ENCODE peak calls at places on chromosomes 13 and 19, in eight cellular contexts. One of them, this sample, is unnamed.

GRCh38 chr19:10271543-10272086 is 695 bp downstream of the ICAM1 start:
- DNase-seq in uterus: no peak
- DNase-seq in H54: no peak
- DNase-seq in H1: no peak
- DNase-seq in lower leg skin: peak; percentile 87
- DNase-seq in GM12891: no peak
- DNase-seq in transverse colon: peak; percentile 43
- DNase-seq in K562: no peak
- DNase-seq in this sample: no peak

GRCh38 chr19:7998081-7998480 is 7.4 kb downstream of the ELAVL1 start:
- DNase-seq in uterus: no peak
- DNase-seq in H54: no peak
- DNase-seq in H1: no peak
- DNase-seq in lower leg skin: no peak
- DNase-seq in GM12891: no peak
- DNase-seq in transverse colon: no peak
- DNase-seq in K562: no peak
- DNase-seq in this sample: peak; percentile 12

GRCh38 chr19:42255766-42256750 is 1.1 kb upstream of the ERF start:
- DNase-seq in uterus: peak; percentile 62
- DNase-seq in H54: no peak
- DNase-seq in H1: no peak
- DNase-seq in lower leg skin: peak; percentile 93
- DNase-seq in GM12891: no peak
- DNase-seq in transverse colon: no peak
- DNase-seq in K562: peak; percentile 54
- DNase-seq in this sample: peak; percentile 38

GRCh38 chr19:33395561-33396550 is 22.3 kb downstream of the CEBPG start:
- DNase-seq in uterus: peak; percentile 75
- DNase-seq in H54: peak; percentile 80
- DNase-seq in H1: no peak
- DNase-seq in lower leg skin: no peak
- DNase-seq in GM12891: no peak
- DNase-seq in transverse colon: no peak
- DNase-seq in K562: no peak
- DNase-seq in this sample: peak; percentile 88

GRCh38 chr19:6802336-6803035 is 30.0 kb downstream of the VAV1 start:
- DNase-seq in uterus: no peak
- DNase-seq in H54: peak; percentile 23
- DNase-seq in H1: no peak
- DNase-seq in lower leg skin: no peak
- DNase-seq in GM12891: no peak
- DNase-seq in transverse colon: peak; percentile 60
- DNase-seq in K562: peak; percentile 47
- DNase-seq in this sample: peak; percentile 6

GRCh38 chr19:6412111-6412999 is 12.3 kb downstream of the KHSRP start:
- DNase-seq in uterus: no peak
- DNase-seq in H54: peak; percentile 56
- DNase-seq in H1: peak; percentile 57
- DNase-seq in lower leg skin: no peak
- DNase-seq in GM12891: peak; percentile 69
- DNase-seq in transverse colon: peak; percentile 71
- DNase-seq in K562: peak; percentile 65
- DNase-seq in this sample: peak; percentile 63

GRCh38 chr13:112467236-112467635 is 91.1 kb downstream of the SPACA7 start:
- DNase-seq in uterus: no peak
- DNase-seq in H54: no peak
- DNase-seq in H1: no peak
- DNase-seq in lower leg skin: no peak
- DNase-seq in GM12891: no peak
- DNase-seq in transverse colon: no peak
- DNase-seq in K562: no peak
- DNase-seq in this sample: no peak

GRCh38 chr13:83905641-83906040 is 23.4 kb upstream of the SLITRK1 start:
- DNase-seq in uterus: no peak
- DNase-seq in H54: no peak
- DNase-seq in H1: no peak
- DNase-seq in lower leg skin: no peak
- DNase-seq in GM12891: no peak
- DNase-seq in transverse colon: no peak
- DNase-seq in K562: no peak
- DNase-seq in this sample: no peak

GRCh38 chr19:3065675-3066357 is 3.5 kb upstream of the TLE5 start:
- DNase-seq in uterus: no peak
- DNase-seq in H54: no peak
- DNase-seq in H1: no peak
- DNase-seq in lower leg skin: no peak
- DNase-seq in GM12891: peak; percentile 73
- DNase-seq in transverse colon: peak; percentile 79
- DNase-seq in K562: no peak
- DNase-seq in this sample: peak; percentile 92

GRCh38 chr13:33363328-33363727 is 77.8 kb upstream of the STARD13 start:
- DNase-seq in uterus: no peak
- DNase-seq in H54: no peak
- DNase-seq in H1: no peak
- DNase-seq in lower leg skin: no peak
- DNase-seq in GM12891: no peak
- DNase-seq in transverse colon: no peak
- DNase-seq in K562: no peak
- DNase-seq in this sample: no peak

GRCh38 chr13:114019367-114019766 is 45.5 kb upstream of the C13orf46 start:
- DNase-seq in uterus: no peak
- DNase-seq in H54: peak; percentile 76
- DNase-seq in H1: no peak
- DNase-seq in lower leg skin: no peak
- DNase-seq in GM12891: peak; percentile 67
- DNase-seq in transverse colon: no peak
- DNase-seq in K562: peak; percentile 76
- DNase-seq in this sample: no peak

DNA sequence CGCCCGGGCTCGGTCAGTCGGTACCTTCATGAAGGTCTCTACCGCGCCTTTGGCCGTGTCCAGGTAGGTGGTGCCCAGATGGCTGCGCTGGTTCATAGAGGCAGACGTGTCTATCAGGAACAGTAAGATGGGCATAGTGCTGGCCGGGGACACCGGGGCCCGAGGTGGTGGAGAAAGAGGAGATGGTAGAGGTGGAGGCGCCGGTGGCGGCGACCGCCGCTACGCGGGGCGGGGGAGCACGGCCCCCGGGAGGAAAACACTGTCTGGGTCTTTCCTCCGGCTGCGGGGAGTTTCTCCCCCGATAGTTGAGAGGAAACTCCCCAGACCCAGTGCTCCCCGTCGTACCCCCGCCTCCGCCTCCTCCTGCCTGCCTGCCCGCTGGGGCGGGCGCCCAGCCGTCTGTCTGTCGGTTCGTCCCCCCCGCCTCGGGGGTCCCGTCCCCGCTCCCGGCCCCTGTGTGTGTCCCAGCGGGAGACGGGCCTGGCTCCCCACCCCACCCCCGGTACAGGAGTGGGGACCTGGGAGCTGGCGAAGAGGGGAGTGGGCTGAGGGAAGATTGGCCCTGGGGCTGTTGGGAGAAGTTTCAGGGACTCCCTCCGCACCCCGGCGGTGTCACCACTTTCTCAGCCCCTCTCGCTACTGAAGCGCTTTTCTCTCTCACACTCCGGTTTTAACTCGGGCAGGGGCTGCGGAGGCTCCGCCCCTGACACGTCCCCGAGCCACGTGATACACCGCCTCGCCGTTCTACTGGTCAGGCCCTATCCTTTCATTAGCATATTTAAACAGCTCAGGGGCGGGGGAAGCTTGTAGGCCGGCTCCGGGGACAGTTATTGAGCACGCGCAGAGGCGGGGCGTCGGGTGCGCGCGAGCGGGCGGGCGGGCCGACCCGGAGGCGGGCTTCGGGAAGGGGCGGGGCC is at the start of gene INTS6:
- DNase-seq in uterus: peak; percentile 99
- DNase-seq in H54: peak; percentile 83
- DNase-seq in H1: peak; percentile 98
- DNase-seq in lower leg skin: peak; percentile 100
- DNase-seq in GM12891: peak; percentile 75
- DNase-seq in transverse colon: peak; percentile 99
- DNase-seq in K562: peak; percentile 97
- DNase-seq in this sample: peak; percentile 99
- TF ChIP-seq POLR2A in uterus: peak; percentile 98
- TF ChIP-seq POLR2A in H54: peak; percentile 99
- TF ChIP-seq POLR2A in H1: peak; percentile 100
- TF ChIP-seq POLR2A in lower leg skin: peak; percentile 98
- TF ChIP-seq POLR2A in GM12891: peak; percentile 99
- TF ChIP-seq POLR2A in transverse colon: peak; percentile 100
- TF ChIP-seq POLR2A in K562: peak; percentile 99
- TF ChIP-seq POLR2A in this sample: peak; percentile 99

DNA sequence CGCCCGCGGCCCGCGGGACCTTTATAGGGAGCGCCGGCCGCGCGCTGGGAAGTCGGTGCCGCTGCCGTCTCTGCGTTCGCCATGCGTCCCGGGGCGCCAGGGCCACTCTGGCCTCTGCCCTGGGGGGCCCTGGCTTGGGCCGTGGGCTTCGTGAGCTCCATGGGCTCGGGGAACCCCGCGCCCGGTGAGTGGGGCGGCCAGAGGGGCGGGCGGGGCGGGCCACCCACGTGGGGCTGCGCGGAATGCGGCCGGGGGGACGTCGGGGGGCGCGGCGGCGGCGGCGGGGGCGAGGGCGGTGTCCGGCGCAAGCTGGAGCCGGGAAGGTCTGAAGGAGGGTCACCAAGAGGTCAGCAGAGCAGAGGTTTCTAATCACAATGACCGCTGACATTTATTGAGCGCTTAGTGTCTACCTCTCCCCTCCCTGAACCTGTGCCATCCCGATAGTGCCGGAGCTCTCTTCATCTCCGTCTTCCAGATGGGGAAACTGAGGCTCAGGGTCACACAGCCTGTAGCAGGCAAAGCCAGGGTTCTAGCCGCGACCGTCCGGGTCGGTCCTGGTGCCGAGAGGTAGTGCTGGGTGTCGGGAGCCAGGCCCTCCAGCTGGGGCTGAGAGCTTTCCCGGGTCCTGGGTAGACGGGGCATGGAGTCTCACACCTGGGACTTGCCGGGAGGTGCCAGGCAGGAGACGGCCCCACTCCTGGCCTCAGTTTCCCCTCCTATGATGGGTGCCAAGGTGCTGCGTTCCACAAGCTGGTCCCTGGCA is at the start of gene FSTL3:
- DNase-seq in uterus: peak; percentile 58
- DNase-seq in H54: no peak
- DNase-seq in H1: no peak
- DNase-seq in lower leg skin: no peak
- DNase-seq in GM12891: no peak
- DNase-seq in transverse colon: no peak
- DNase-seq in K562: no peak
- DNase-seq in this sample: no peak
- TF ChIP-seq POLR2A in uterus: peak; percentile 66
- TF ChIP-seq POLR2A in H54: peak; percentile 90
- TF ChIP-seq POLR2A in H1: no peak
- TF ChIP-seq POLR2A in lower leg skin: no peak
- TF ChIP-seq POLR2A in GM12891: no peak
- TF ChIP-seq POLR2A in transverse colon: no peak
- TF ChIP-seq POLR2A in K562: no peak
- TF ChIP-seq POLR2A in this sample: peak; percentile 3

DNA sequence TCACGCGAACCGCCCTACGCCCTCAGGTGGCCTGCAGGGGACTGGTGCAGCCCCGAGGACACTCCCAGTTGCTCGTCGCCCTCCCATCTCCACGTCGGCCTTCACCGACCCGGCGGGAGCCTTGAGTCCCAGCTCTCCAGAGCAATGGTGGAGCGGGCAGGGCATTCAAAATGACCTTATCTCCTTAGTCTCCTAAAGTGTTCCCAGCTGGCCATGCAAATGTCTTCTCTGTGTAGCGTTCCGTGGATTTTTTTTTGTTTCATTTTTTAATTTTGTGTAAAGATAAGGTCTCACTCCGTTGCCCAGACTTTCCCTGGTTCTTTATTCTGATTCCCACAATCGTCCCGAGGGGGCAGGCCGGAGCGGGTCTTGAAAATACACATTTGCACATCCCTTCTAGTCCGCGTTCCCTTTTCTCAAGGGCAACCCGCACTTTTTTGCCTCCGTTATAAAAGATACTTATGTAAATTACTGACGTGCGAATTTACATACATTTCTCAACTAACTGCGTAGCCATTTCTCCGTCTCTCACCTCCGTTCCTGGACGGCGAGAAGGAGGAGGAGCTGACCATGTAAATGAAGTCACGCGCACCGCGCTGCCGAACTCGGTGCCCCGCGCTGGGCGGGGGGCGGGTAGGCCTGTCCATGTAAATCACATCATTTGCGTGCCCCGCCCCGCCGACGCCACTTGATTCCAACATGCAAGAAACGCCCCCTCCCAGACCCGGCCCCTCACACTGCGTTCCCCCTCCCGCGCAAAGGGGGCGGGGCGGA is 581 bp upstream of the EGLN2 start:
- DNase-seq in uterus: peak; percentile 100
- DNase-seq in H54: peak; percentile 97
- DNase-seq in H1: peak; percentile 100
- DNase-seq in lower leg skin: peak; percentile 100
- DNase-seq in GM12891: peak; percentile 88
- DNase-seq in transverse colon: peak; percentile 100
- DNase-seq in K562: peak; percentile 100
- DNase-seq in this sample: peak; percentile 100
- TF ChIP-seq POLR2A in uterus: peak; percentile 6
- TF ChIP-seq POLR2A in H54: no peak
- TF ChIP-seq POLR2A in H1: peak; percentile 51
- TF ChIP-seq POLR2A in lower leg skin: no peak
- TF ChIP-seq POLR2A in GM12891: peak; percentile 73
- TF ChIP-seq POLR2A in transverse colon: peak; percentile 69
- TF ChIP-seq POLR2A in K562: peak; percentile 76
- TF ChIP-seq POLR2A in this sample: peak; percentile 69

DNA sequence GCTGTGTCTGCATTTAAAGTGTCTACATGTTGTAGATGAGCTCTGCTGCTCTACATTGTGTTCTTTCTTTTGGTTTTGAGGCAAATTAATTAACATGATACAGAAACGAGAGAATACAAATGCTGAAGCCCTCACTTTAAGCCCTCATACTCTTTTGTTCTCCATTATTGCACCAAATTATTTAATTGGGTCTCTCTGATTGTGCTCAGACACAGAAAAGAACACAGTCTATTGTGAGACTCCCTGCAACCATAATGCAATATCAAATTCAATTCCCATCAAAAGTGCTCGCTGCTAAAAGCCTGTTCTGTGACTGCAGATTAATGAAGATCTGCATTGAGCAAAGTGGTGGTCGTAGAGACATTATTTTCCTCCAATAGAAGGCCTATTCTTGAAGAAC is 166.4 kb upstream of the SOX21 start:
- DNase-seq in uterus: no peak
- DNase-seq in H54: no peak
- DNase-seq in H1: no peak
- DNase-seq in lower leg skin: no peak
- DNase-seq in GM12891: no peak
- DNase-seq in transverse colon: no peak
- DNase-seq in K562: no peak
- DNase-seq in this sample: no peak
- TF ChIP-seq POLR2A in uterus: no peak
- TF ChIP-seq POLR2A in H54: no peak
- TF ChIP-seq POLR2A in H1: no peak
- TF ChIP-seq POLR2A in lower leg skin: no peak
- TF ChIP-seq POLR2A in GM12891: no peak
- TF ChIP-seq POLR2A in transverse colon: no peak
- TF ChIP-seq POLR2A in K562: no peak
- TF ChIP-seq POLR2A in this sample: no peak